ENCODE peak calls at places on chromosomes 11 and 22, in nine cellular contexts. One of them, this sample, is unnamed. For H3K9me3, the result is how much of the 10 kb centered on the place peaks cover.

GRCh38 chr22:30347255-30347892 is 9.3 kb downstream of the SF3A1 start:
- DNase-seq in stomach: no peak
- DNase-seq in lower lobe of right lung: no peak
- DNase-seq in left lung: no peak
- DNase-seq in upper lobe of right lung: no peak
- DNase-seq in endothelial cell of umbilical vein: no peak
- DNase-seq in mucosa of descending colon: no peak
- DNase-seq in transverse colon: no peak
- DNase-seq in psoas muscle: no peak
- DNase-seq in this sample: no peak

GRCh38 chr11:119473901-119474681 is 51.1 kb upstream of the THY1 start:
- DNase-seq in transverse colon: no peak
- DNase-seq in upper lobe of right lung: no peak
- DNase-seq in mucosa of descending colon: no peak
- DNase-seq in stomach: no peak
- DNase-seq in psoas muscle: no peak
- DNase-seq in left lung: no peak
- DNase-seq in lower lobe of right lung: no peak
- DNase-seq in endothelial cell of umbilical vein: no peak
- DNase-seq in this sample: no peak

GRCh38 chr11:2857918-2858317 is 27.7 kb downstream of the CDKN1C start:
- DNase-seq in mucosa of descending colon: no peak
- DNase-seq in left lung: no peak
- DNase-seq in endothelial cell of umbilical vein: no peak
- DNase-seq in lower lobe of right lung: no peak
- DNase-seq in psoas muscle: no peak
- DNase-seq in stomach: no peak
- DNase-seq in transverse colon: no peak
- DNase-seq in upper lobe of right lung: no peak
- DNase-seq in this sample: no peak

GRCh38 chr22:29729161-29729560 is 9.4 kb downstream of the CABP7 start:
- DNase-seq in upper lobe of right lung: no peak
- DNase-seq in endothelial cell of umbilical vein: no peak
- DNase-seq in stomach: no peak
- DNase-seq in mucosa of descending colon: no peak
- DNase-seq in psoas muscle: no peak
- DNase-seq in lower lobe of right lung: no peak
- DNase-seq in transverse colon: no peak
- DNase-seq in left lung: no peak
- DNase-seq in this sample: no peak

GRCh38 chr11:95923730-95924413 is at the start of gene MTMR2:
- DNase-seq in upper lobe of right lung: peak
- DNase-seq in mucosa of descending colon: peak
- DNase-seq in left lung: peak
- DNase-seq in psoas muscle: peak
- DNase-seq in endothelial cell of umbilical vein: peak
- DNase-seq in lower lobe of right lung: peak
- DNase-seq in transverse colon: peak
- DNase-seq in stomach: peak
- DNase-seq in this sample: peak

GRCh38 chr11:118443590-118444218 is 7.4 kb downstream of the KMT2A start:
- DNase-seq in stomach: no peak
- DNase-seq in upper lobe of right lung: no peak
- DNase-seq in left lung: no peak
- DNase-seq in endothelial cell of umbilical vein: no peak
- DNase-seq in mucosa of descending colon: no peak
- DNase-seq in psoas muscle: no peak
- DNase-seq in transverse colon: no peak
- DNase-seq in lower lobe of right lung: no peak
- DNase-seq in this sample: no peak

GRCh38 chr11:68342459-68343158 is 30.2 kb downstream of the LRP5 start:
- DNase-seq in mucosa of descending colon: no peak
- DNase-seq in stomach: peak
- DNase-seq in transverse colon: no peak
- DNase-seq in left lung: peak
- DNase-seq in psoas muscle: no peak
- DNase-seq in lower lobe of right lung: peak
- DNase-seq in endothelial cell of umbilical vein: no peak
- DNase-seq in upper lobe of right lung: peak
- DNase-seq in this sample: no peak

GRCh38 chr11:58905141-58905715 is 34.1 kb upstream of the GLYATL1 start:
- DNase-seq in mucosa of descending colon: peak
- DNase-seq in transverse colon: no peak
- DNase-seq in psoas muscle: peak
- DNase-seq in stomach: no peak
- DNase-seq in upper lobe of right lung: no peak
- DNase-seq in left lung: no peak
- DNase-seq in endothelial cell of umbilical vein: no peak
- DNase-seq in lower lobe of right lung: peak
- DNase-seq in this sample: peak

GRCh38 chr22:45318558-45319318 is 9.0 kb downstream of the FAM118A start:
- DNase-seq in transverse colon: no peak
- DNase-seq in left lung: no peak
- DNase-seq in lower lobe of right lung: no peak
- DNase-seq in psoas muscle: no peak
- DNase-seq in upper lobe of right lung: no peak
- DNase-seq in stomach: no peak
- DNase-seq in endothelial cell of umbilical vein: peak
- DNase-seq in mucosa of descending colon: no peak
- DNase-seq in this sample: no peak

GRCh38 chr11:32658639-32659406 is 75.2 kb downstream of the EIF3M start:
- DNase-seq in transverse colon: no peak
- DNase-seq in lower lobe of right lung: no peak
- DNase-seq in psoas muscle: no peak
- DNase-seq in mucosa of descending colon: no peak
- DNase-seq in stomach: no peak
- DNase-seq in endothelial cell of umbilical vein: no peak
- DNase-seq in left lung: no peak
- DNase-seq in upper lobe of right lung: no peak
- DNase-seq in this sample: no peak

GRCh38 chr22:23237201-23237798 is 57.0 kb downstream of the BCR start:
- DNase-seq in mucosa of descending colon: peak
- DNase-seq in left lung: no peak
- DNase-seq in endothelial cell of umbilical vein: no peak
- DNase-seq in stomach: peak
- DNase-seq in psoas muscle: peak
- DNase-seq in transverse colon: peak
- DNase-seq in lower lobe of right lung: no peak
- DNase-seq in upper lobe of right lung: no peak
- DNase-seq in this sample: peak

GRCh38 chr22:43978558-43978957 is 23.3 kb downstream of the SAMM50 start:
- DNase-seq in psoas muscle: no peak
- DNase-seq in mucosa of descending colon: no peak
- DNase-seq in endothelial cell of umbilical vein: no peak
- DNase-seq in left lung: no peak
- DNase-seq in lower lobe of right lung: no peak
- DNase-seq in transverse colon: no peak
- DNase-seq in upper lobe of right lung: no peak
- DNase-seq in stomach: no peak
- DNase-seq in this sample: no peak

GRCh38 chr22:25111579-25112517 is 87.8 kb upstream of the CRYBB3 start:
- DNase-seq in left lung: peak
- DNase-seq in stomach: peak
- DNase-seq in psoas muscle: peak
- DNase-seq in mucosa of descending colon: peak
- DNase-seq in upper lobe of right lung: peak
- DNase-seq in transverse colon: peak
- DNase-seq in lower lobe of right lung: peak
- DNase-seq in endothelial cell of umbilical vein: peak
- DNase-seq in this sample: no peak

GRCh38 chr11:108223449-108224149 is 732 bp downstream of the ATM start:
- DNase-seq in lower lobe of right lung: no peak
- DNase-seq in endothelial cell of umbilical vein: no peak
- DNase-seq in upper lobe of right lung: no peak
- DNase-seq in left lung: no peak
- DNase-seq in mucosa of descending colon: no peak
- DNase-seq in stomach: no peak
- DNase-seq in transverse colon: no peak
- DNase-seq in psoas muscle: no peak
- DNase-seq in this sample: no peak

GRCh38 chr11:697811-698311 is 2.2 kb downstream of the TMEM80 start:
- DNase-seq in stomach: no peak
- DNase-seq in mucosa of descending colon: no peak
- DNase-seq in lower lobe of right lung: no peak
- DNase-seq in psoas muscle: no peak
- DNase-seq in endothelial cell of umbilical vein: no peak
- DNase-seq in upper lobe of right lung: no peak
- DNase-seq in transverse colon: no peak
- DNase-seq in left lung: no peak
- DNase-seq in this sample: no peak

GRCh38 chr11:34840736-34841386 is 75.3 kb downstream of the APIP start:
- DNase-seq in upper lobe of right lung: no peak
- DNase-seq in lower lobe of right lung: no peak
- DNase-seq in left lung: peak
- DNase-seq in stomach: peak
- DNase-seq in psoas muscle: no peak
- DNase-seq in transverse colon: peak
- DNase-seq in mucosa of descending colon: no peak
- DNase-seq in endothelial cell of umbilical vein: peak
- DNase-seq in this sample: no peak

GRCh38 chr11:131195801-131196517 is 174.5 kb upstream of the NTM start:
- DNase-seq in mucosa of descending colon: peak
- DNase-seq in upper lobe of right lung: no peak
- DNase-seq in stomach: peak
- DNase-seq in lower lobe of right lung: peak
- DNase-seq in endothelial cell of umbilical vein: no peak
- DNase-seq in psoas muscle: no peak
- DNase-seq in transverse colon: peak
- DNase-seq in left lung: no peak
- DNase-seq in this sample: peak

GRCh38 chr11:61711493-61711892 is 31.3 kb downstream of the DAGLA start:
- DNase-seq in mucosa of descending colon: no peak
- DNase-seq in stomach: no peak
- DNase-seq in endothelial cell of umbilical vein: no peak
- DNase-seq in psoas muscle: no peak
- DNase-seq in upper lobe of right lung: no peak
- DNase-seq in lower lobe of right lung: no peak
- DNase-seq in left lung: no peak
- DNase-seq in transverse colon: no peak
- DNase-seq in this sample: no peak

DNA sequence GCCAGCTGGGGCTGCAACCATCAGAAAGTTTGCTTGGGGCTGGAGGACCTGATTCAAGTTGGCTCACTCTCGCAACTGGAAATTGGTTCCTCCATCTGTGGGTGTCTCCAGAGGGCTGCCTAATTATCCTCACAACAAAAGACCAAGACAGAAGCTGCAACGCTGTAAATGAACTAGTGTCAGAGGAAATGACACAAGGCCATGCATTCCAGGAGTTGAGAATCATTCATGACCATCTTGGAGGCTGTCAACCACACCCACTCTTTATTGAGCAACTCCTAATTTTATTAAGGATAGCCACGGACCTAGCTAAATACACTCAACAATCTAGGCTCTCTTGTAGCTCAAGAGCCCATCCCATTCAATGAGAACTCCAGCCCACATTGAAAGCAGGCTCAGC is 1060.8 kb downstream of the OPCML start:
- DNase-seq in stomach: no peak
- DNase-seq in transverse colon: no peak
- DNase-seq in upper lobe of right lung: no peak
- DNase-seq in left lung: no peak
- DNase-seq in psoas muscle: no peak
- DNase-seq in lower lobe of right lung: no peak
- DNase-seq in endothelial cell of umbilical vein: no peak
- DNase-seq in mucosa of descending colon: no peak
- DNase-seq in this sample: no peak
- H3K9me3 ChIP-seq in stomach: under half
- H3K9me3 ChIP-seq in transverse colon: under half
- H3K9me3 ChIP-seq in upper lobe of right lung: under half
- H3K9me3 ChIP-seq in left lung: under half
- H3K9me3 ChIP-seq in psoas muscle: under half
- H3K9me3 ChIP-seq in lower lobe of right lung: under half
- H3K9me3 ChIP-seq in endothelial cell of umbilical vein: under half
- H3K9me3 ChIP-seq in mucosa of descending colon: under half
- H3K9me3 ChIP-seq in this sample: under half

GRCh38 chr11:29527391-29527936 is 489.4 kb downstream of the KCNA4 start:
- DNase-seq in psoas muscle: no peak
- DNase-seq in stomach: no peak
- DNase-seq in mucosa of descending colon: no peak
- DNase-seq in left lung: no peak
- DNase-seq in transverse colon: no peak
- DNase-seq in upper lobe of right lung: no peak
- DNase-seq in endothelial cell of umbilical vein: peak
- DNase-seq in lower lobe of right lung: no peak
- DNase-seq in this sample: no peak
- H3K9me3 ChIP-seq in psoas muscle: under half
- H3K9me3 ChIP-seq in stomach: under half
- H3K9me3 ChIP-seq in mucosa of descending colon: under half
- H3K9me3 ChIP-seq in left lung: under half
- H3K9me3 ChIP-seq in transverse colon: under half
- H3K9me3 ChIP-seq in upper lobe of right lung: under half
- H3K9me3 ChIP-seq in endothelial cell of umbilical vein: under half
- H3K9me3 ChIP-seq in lower lobe of right lung: under half
- H3K9me3 ChIP-seq in this sample: under half

GRCh38 chr22:48750826-48751440 is 1076.7 kb downstream of the BRD1 start:
- DNase-seq in endothelial cell of umbilical vein: no peak
- DNase-seq in mucosa of descending colon: peak
- DNase-seq in psoas muscle: no peak
- DNase-seq in left lung: no peak
- DNase-seq in transverse colon: no peak
- DNase-seq in lower lobe of right lung: no peak
- DNase-seq in stomach: peak
- DNase-seq in upper lobe of right lung: no peak
- DNase-seq in this sample: no peak
- H3K9me3 ChIP-seq in endothelial cell of umbilical vein: under half
- H3K9me3 ChIP-seq in mucosa of descending colon: under half
- H3K9me3 ChIP-seq in psoas muscle: under half
- H3K9me3 ChIP-seq in left lung: under half
- H3K9me3 ChIP-seq in transverse colon: under half
- H3K9me3 ChIP-seq in lower lobe of right lung: under half
- H3K9me3 ChIP-seq in stomach: under half
- H3K9me3 ChIP-seq in upper lobe of right lung: under half
- H3K9me3 ChIP-seq in this sample: under half

GRCh38 chr22:47300698-47301405 is 538.4 kb downstream of the TBC1D22A start:
- DNase-seq in transverse colon: no peak
- DNase-seq in endothelial cell of umbilical vein: no peak
- DNase-seq in stomach: peak
- DNase-seq in psoas muscle: no peak
- DNase-seq in lower lobe of right lung: no peak
- DNase-seq in upper lobe of right lung: no peak
- DNase-seq in mucosa of descending colon: no peak
- DNase-seq in left lung: no peak
- DNase-seq in this sample: no peak
- H3K9me3 ChIP-seq in transverse colon: under half
- H3K9me3 ChIP-seq in endothelial cell of umbilical vein: under half
- H3K9me3 ChIP-seq in stomach: under half
- H3K9me3 ChIP-seq in psoas muscle: under half
- H3K9me3 ChIP-seq in lower lobe of right lung: under half
- H3K9me3 ChIP-seq in upper lobe of right lung: under half
- H3K9me3 ChIP-seq in mucosa of descending colon: under half
- H3K9me3 ChIP-seq in left lung: under half
- H3K9me3 ChIP-seq in this sample: under half

This sample was measured in left ventricle myocardium inferior.